ENCODE peak calls at places on chromosomes 2 and 18, in eight cellular contexts. B is T follicular helper cell; J is cardiac fibroblast; S is LoVo; T is activated effector memory CD4-positive, alpha-beta T cell treated with anti-CD3 and anti-CD28 coated beads, Interleukin-2, amount 50 U/mL, for 16 hours; D is A549; W is activated T-cell treated with anti-CD3 and anti-CD28 coated beads for 24 hours; L is MV-4-11. X is an unnamed sample.
A peak's percentile ranks its signal among the peaks of the same experiment; 100 is the strongest.

GRCh38 chr2:105257981-105258380 is 16.4 kb downstream of the GPR45 start:
- DNase-seq in L (no peak), W (no peak), S (no peak), T (peak; percentile 13), D (no peak), B (no peak), J (no peak), X (no peak)

GRCh38 chr2:205865794-205866490 is 183.6 kb downstream of the NRP2 start:
- DNase-seq in T (no peak), B (no peak), W (no peak), L (no peak), D (no peak), J (no peak), S (peak; percentile 16), X (peak; percentile 55)

GRCh38 chr2:171688129-171688465 is 828 bp downstream of the DYNC1I2 start:
- DNase-seq in T (no peak), J (peak; percentile 52), D (peak; percentile 13), B (no peak), W (no peak), S (no peak), L (no peak), X (peak; percentile 10)

GRCh38 chr18:48928787-48929186 is 22.0 kb downstream of the SMAD7 start:
- DNase-seq in T (peak; percentile 90), S (no peak), D (no peak), J (peak; percentile 58), B (peak; percentile 73), W (peak; percentile 61), L (peak; percentile 19), X (peak; percentile 18)

GRCh38 chr18:70195852-70196434 is 9.5 kb downstream of the RTTN start:
- DNase-seq in W (no peak), S (peak; percentile 55), B (no peak), J (peak; percentile 79), D (peak; percentile 10), L (peak; percentile 22), T (no peak), X (peak; percentile 33)

GRCh38 chr18:63255435-63255834 is 64.1 kb downstream of the BCL2 start:
- DNase-seq in T (no peak), L (peak; percentile 16), W (no peak), B (no peak), J (no peak), S (no peak), D (no peak), X (no peak)

GRCh38 chr2:240410808-240411207 is 24.7 kb upstream of the GPC1 start:
- DNase-seq in W (no peak), S (no peak), L (no peak), J (no peak), D (no peak), T (no peak), B (no peak), X (no peak)

GRCh38 chr2:168247341-168248305 is at the start of gene STK39:
- DNase-seq in J (peak; percentile 71), S (peak; percentile 79), L (peak; percentile 31), W (peak; percentile 72), B (peak; percentile 67), T (peak; percentile 91), D (peak; percentile 36), X (peak; percentile 94)

GRCh38 chr18:75592527-75592926 is 165.0 kb upstream of the SMIM21 start:
- DNase-seq in W (no peak), D (no peak), T (no peak), S (no peak), L (no peak), B (no peak), J (no peak), X (no peak)

X was measured in NCI-H2171 treated with DMSO at 0.1 percent for 48 hours.